ENCODE peak calls at places on chromosome X, in six cellular contexts. X is A549, W is endothelial cell of umbilical vein, D is K562, Z is HepG2, T is GM12878. C is an unnamed sample.

GRCh38 chrX:8036914-8037313 is 109.7 kb upstream of the PNPLA4 start:
- DNase-seq in D (no peak), Z (no peak), T (no peak), X (no peak), W (no peak), C (no peak)

GRCh38 chrX:47248576-47248975 is 15.8 kb downstream of the USP11 start:
- DNase-seq in T (no peak), D (no peak), X (no peak), Z (no peak), W (no peak), C (no peak)

GRCh38 chrX:102610905-102611304 is 11.6 kb downstream of the ARMCX5 start:
- DNase-seq in W (no peak), D (no peak), Z (no peak), X (no peak), T (no peak), C (no peak)

GRCh38 chrX:132786217-132786616 is 172.2 kb downstream of the HS6ST2 start:
- DNase-seq in W (no peak), D (no peak), T (no peak), Z (no peak), X (no peak), C (no peak)

GRCh38 chrX:40434947-40435346 is 145.8 kb upstream of the ATP6AP2 start:
- DNase-seq in W (no peak), X (no peak), Z (no peak), D (peak; percentile 62), T (no peak), C (peak; percentile 34)

GRCh38 chrX:99752776-99753175 is 657.3 kb downstream of the PCDH19 start:
- DNase-seq in Z (no peak), T (no peak), X (no peak), W (no peak), D (no peak), C (no peak)

GRCh38 chrX:79477691-79478090 is 110.6 kb upstream of the ITM2A start:
- DNase-seq in D (no peak), W (no peak), Z (no peak), X (no peak), T (no peak), C (no peak)

GRCh38 chrX:109485470-109486340 is 3.8 kb upstream of the GUCY2F start:
- DNase-seq in T (peak; percentile 34), Z (peak; percentile 47), W (peak; percentile 77), D (peak; percentile 66), X (peak; percentile 15), C (peak; percentile 72)

GRCh38 chrX:153993079-153993478 is 20.5 kb downstream of the TMEM187 start:
- DNase-seq in Z (no peak), W (no peak), T (no peak), X (no peak), D (no peak), C (no peak)

GRCh38 chrX:85243761-85244410 is at the start of the genes SATL1 and ZNF711:
- DNase-seq in X (peak; percentile 14), Z (peak; percentile 21), D (peak; percentile 18), W (peak; percentile 61), T (no peak), C (no peak)

GRCh38 chrX:11724122-11725017 is 33.7 kb upstream of the MSL3 start:
- DNase-seq in T (no peak), W (peak; percentile 29), D (peak; percentile 25), Z (peak; percentile 0), X (peak; percentile 18), C (peak; percentile 17)

GRCh38 chrX:41518127-41518840 is 71.1 kb downstream of the NYX start:
- DNase-seq in Z (no peak), T (no peak), X (no peak), D (no peak), W (no peak), C (no peak)

GRCh38 chrX:53291596-53291995 is 10.2 kb upstream of the IQSEC2 start:
- DNase-seq in D (no peak), T (no peak), W (no peak), X (no peak), Z (no peak), C (no peak)

GRCh38 chrX:153906126-153906917 is 1.8 kb downstream of the AVPR2 start:
- DNase-seq in W (no peak), Z (no peak), D (no peak), T (no peak), X (no peak), C (no peak)

GRCh38 chrX:22338740-22339139 is 66.0 kb downstream of the CBLL2 start:
- DNase-seq in D (no peak), X (no peak), W (no peak), Z (no peak), T (no peak), C (no peak)

GRCh38 chrX:154056739-154057367 is 37.2 kb upstream of the IRAK1 start:
- DNase-seq in T (no peak), Z (peak; percentile 86), W (peak; percentile 31), X (no peak), D (no peak), C (peak; percentile 75)

GRCh38 chrX:39945709-39946108 is 152.0 kb downstream of the BCOR start:
- DNase-seq in Z (no peak), W (no peak), X (no peak), T (no peak), D (no peak), C (no peak)

GRCh38 chrX:38768079-38768478 is 33.2 kb upstream of the MID1IP1 start:
- DNase-seq in W (peak; percentile 15), X (no peak), D (no peak), T (no peak), Z (no peak), C (peak; percentile 34)

GRCh38 chrX:86103061-86103460 is 45.2 kb upstream of the DACH2 start:
- DNase-seq in X (no peak), W (no peak), T (no peak), D (no peak), Z (no peak), C (no peak)

GRCh38 chrX:34288782-34289181 is 156.7 kb upstream of the FAM47A start:
- DNase-seq in W (peak; percentile 85), T (no peak), Z (no peak), D (no peak), X (no peak), C (no peak)

GRCh38 chrX:108070891-108071290 is 20.5 kb downstream of the PSMD10 start:
- DNase-seq in X (no peak), D (no peak), T (no peak), Z (no peak), W (peak; percentile 29), C (no peak)

GRCh38 chrX:28189011-28189410 is 207.8 kb upstream of the DCAF8L1 start:
- DNase-seq in T (no peak), Z (no peak), X (peak; percentile 2), D (no peak), W (peak; percentile 67), C (no peak)

GRCh38 chrX:150692837-150693781 is at the start of gene MTMR1:
- DNase-seq in T (no peak), D (peak; percentile 83), Z (no peak), W (peak; percentile 6), X (peak; percentile 33), C (peak; percentile 34)

GRCh38 chrX:13990126-13990525 is 39.6 kb downstream of the GEMIN8 start:
- DNase-seq in Z (no peak), T (no peak), D (no peak), X (no peak), W (no peak), C (no peak)

GRCh38 chrX:31213941-31214340 is 142.1 kb upstream of the FTHL17 start:
- DNase-seq in X (no peak), Z (no peak), T (no peak), D (peak; percentile 5), W (peak; percentile 19), C (peak; percentile 3)

GRCh38 chrX:46758163-46758955 is 559 bp downstream of the SLC9A7 start:
- DNase-seq in W (peak; percentile 23), Z (no peak), X (no peak), T (no peak), D (no peak), C (no peak)

GRCh38 chrX:130212371-130212770 is 40.6 kb downstream of the RAB33A start:
- DNase-seq in W (no peak), Z (no peak), D (no peak), X (no peak), T (no peak), C (no peak)

DNA sequence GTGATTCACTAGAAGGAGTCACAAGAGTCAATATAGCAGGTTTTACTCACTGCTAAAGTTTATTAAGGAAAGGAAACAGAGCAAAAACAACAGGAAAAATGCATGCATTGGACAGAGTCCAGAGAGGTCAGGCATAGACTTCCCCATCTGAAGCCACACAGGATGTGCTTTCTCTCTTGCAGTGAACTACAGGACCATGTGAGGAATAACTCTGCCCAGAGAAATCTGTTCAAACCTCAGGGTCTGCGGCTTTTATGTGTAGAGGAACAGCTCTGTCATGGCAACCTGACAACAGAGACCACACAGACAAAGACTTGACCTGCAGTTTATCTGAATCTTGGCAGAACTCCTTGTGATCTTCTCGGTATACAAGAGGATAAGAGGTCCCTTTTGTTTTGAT is 46.3 kb upstream of the LONRF3 start:
- DNase-seq in Z (no peak), D (no peak), X (no peak), W (peak; percentile 90), T (no peak), C (no peak)
- TF ChIP-seq MAX in Z (no peak), D (no peak), X (no peak), W (no peak), T (no peak), C (no peak)

DNA sequence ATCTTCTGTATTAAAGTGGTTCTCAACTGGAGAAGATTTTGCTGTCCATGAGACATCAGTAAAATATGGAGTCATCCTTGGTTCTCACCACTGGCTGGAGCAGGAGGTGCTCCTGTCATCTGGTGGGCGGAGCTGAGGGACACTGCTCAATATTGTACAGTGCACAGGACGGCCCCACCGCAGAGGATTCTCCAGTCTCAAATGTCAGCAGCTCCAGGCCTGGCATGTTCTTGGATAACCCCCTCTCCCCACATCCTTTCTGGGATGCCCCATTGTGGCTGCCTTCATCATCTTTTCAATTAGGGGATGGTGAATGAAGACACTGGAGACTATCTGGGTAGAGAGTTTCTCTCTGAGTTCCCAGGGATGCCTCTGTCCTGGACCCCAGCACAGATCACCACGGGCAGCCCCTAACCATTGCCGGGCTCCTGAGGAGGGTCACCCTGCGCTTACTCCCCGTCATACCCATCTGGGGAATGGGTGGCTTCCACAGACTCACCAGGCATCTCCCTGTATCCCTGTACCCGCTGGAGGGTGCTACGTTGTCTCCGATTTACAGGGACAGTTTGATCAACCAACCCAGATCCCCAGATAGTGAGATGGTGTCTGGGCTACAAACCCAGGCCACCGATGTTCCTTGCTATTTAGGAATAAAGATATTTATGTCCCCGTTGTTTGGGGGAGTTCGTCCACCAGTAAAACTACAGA is 21.9 kb upstream of the P2RY8 start:
- DNase-seq in X (no peak), T (no peak), D (no peak), Z (no peak), W (no peak), C (no peak)
- TF ChIP-seq POLR2A in X (no peak), T (no peak), D (no peak), Z (no peak), W (no peak), C (no peak)

DNA sequence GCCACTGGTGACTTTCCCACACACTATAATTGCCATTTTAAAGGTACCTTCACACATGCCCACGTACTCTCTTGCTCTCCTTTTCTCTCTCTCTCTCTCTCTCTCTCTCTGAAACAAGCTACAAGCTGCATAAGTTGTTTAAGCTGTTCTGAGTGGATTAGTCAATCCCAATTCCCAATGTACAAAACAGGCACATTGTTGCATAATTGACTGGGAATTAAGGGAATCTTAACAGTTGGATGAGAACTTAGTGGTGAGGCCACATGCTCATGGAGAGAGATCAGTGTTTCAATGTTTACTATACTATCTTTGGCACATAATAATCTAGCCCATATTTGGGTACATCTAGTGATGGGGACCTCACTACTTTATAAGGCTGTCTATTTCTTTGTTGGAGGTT is 123.3 kb downstream of the ARHGEF9 start:
- DNase-seq in T (no peak), X (no peak), D (no peak), W (no peak), Z (no peak), C (no peak)
- TF ChIP-seq MYC in T (no peak), X (no peak), D (no peak), W (no peak), Z (no peak), C (no peak)

GRCh38 chrX:12972239-12972638 is 2.7 kb upstream of the TMSB4X start:
- DNase-seq in T (no peak), X (no peak), W (no peak), D (no peak), Z (no peak), C (peak; percentile 54)
- TF ChIP-seq MAX in T (no peak), X (no peak), W (no peak), D (no peak), Z (no peak), C (no peak)

C was measured in NB4.